ENCODE peak calls at places on chromosomes 3 and 15, in eight cellular contexts. H is cardiac muscle cell, K is body of pancreas, N is AG04449, M is fibroblast of lung, A is activated B cell treated with CpG ODN at 0.5 μM for 24 hours, I is cardiac fibroblast, O is lower leg skin. V is an unnamed sample.

GRCh38 chr15:44101944-44102343 is 93.1 kb downstream of the FRMD5 start:
- DNase-seq in H (peak), K (no peak), N (peak), M (peak), A (no peak), I (peak), O (no peak), V (no peak)

GRCh38 chr15:69679623-69680228 is 227.1 kb downstream of the RPLP1 start:
- DNase-seq in H (no peak), K (no peak), N (no peak), M (no peak), A (peak), I (no peak), O (no peak), V (no peak)

GRCh38 chr3:11060500-11061251 is 68.1 kb downstream of the SLC6A1 start:
- DNase-seq in H (peak), K (peak), N (no peak), M (peak), A (peak), I (peak), O (peak), V (peak)

GRCh38 chr3:58203541-58203940 is 7.2 kb downstream of the DNASE1L3 start:
- DNase-seq in H (no peak), K (no peak), N (no peak), M (peak), A (no peak), I (no peak), O (no peak), V (no peak)

GRCh38 chr3:56894912-56895431 is 93.2 kb upstream of the ARHGEF3 start:
- DNase-seq in H (peak), K (no peak), N (no peak), M (peak), A (no peak), I (peak), O (no peak), V (no peak)

GRCh38 chr15:48802867-48803266 is 8.0 kb downstream of the CEP152 start:
- DNase-seq in H (peak), K (no peak), N (peak), M (peak), A (no peak), I (peak), O (no peak), V (no peak)

GRCh38 chr15:47587938-47588817 is 129.1 kb upstream of the SEMA6D start:
- DNase-seq in H (peak), K (no peak), N (no peak), M (peak), A (no peak), I (peak), O (no peak), V (no peak)

GRCh38 chr15:58626378-58626777 is 123.1 kb downstream of the ADAM10 start:
- DNase-seq in H (no peak), K (no peak), N (no peak), M (no peak), A (no peak), I (no peak), O (no peak), V (no peak)

GRCh38 chr15:65512807-65513416 is 4.6 kb downstream of the DPP8 start:
- DNase-seq in H (peak), K (peak), N (no peak), M (peak), A (no peak), I (peak), O (peak), V (no peak)

GRCh38 chr3:67349551-67350174 is 304.7 kb downstream of the SUCLG2 start:
- DNase-seq in H (no peak), K (no peak), N (no peak), M (peak), A (no peak), I (no peak), O (no peak), V (no peak)

GRCh38 chr3:187741403-187742350 is 3.6 kb downstream of the BCL6 start:
- DNase-seq in H (peak), K (peak), N (no peak), M (peak), A (peak), I (peak), O (peak), V (no peak)

GRCh38 chr15:92438471-92438870 is 44.8 kb downstream of the ST8SIA2 start:
- DNase-seq in H (no peak), K (no peak), N (no peak), M (no peak), A (no peak), I (no peak), O (no peak), V (no peak)

DNA sequence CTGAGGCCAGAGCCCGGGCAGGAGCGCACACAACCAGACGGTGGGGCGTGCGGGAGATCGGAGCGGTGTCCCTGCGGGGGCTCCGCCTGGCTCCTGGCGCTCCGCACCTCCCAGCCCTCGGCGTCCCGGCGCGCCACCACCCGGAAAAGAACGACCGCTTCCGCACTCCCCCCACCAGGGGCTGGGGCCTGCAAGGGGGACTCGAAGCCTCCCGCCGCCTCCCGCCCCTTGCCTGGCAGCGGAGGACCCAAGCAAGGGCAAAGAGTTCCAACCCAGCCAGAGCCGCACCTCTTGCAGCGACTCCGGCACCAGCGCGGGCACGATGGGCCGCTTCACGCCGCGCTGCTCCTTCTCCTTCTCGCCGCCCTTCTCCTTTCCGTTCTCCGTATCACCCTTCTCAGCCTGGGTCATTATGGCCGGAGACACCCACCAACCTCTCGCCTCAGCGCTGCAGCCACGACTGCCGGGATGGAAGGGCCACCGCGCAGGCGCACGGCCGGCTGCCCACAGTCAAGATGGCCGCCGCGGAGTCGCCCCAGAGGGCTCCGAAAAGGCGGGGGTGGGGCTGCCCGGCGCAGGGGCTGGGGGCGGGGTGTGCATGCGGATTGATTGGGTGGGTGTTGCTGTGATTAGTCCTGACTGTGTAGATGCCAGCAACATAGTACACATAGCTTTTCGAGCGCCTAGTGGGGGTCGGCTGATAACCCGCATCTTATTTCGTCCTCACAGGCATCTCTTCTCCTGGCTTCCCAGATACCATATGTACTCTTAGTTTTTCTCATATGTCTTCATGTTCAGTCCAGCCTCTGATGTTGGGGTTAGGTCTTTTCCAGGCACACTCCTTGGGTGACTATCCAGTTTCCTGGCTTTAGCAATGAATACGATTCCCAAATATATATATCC is at the start of gene ACTR8:
- DNase-seq in H (peak), K (peak), N (no peak), M (peak), A (peak), I (peak), O (peak), V (peak)
- TF ChIP-seq CTCF in H (no peak), K (no peak), N (peak), M (peak), A (no peak), I (peak), O (no peak), V (no peak)

GRCh38 chr3:51311055-51311454 is 74.0 kb upstream of the MANF start:
- DNase-seq in H (peak), K (no peak), N (peak), M (peak), A (no peak), I (peak), O (no peak), V (no peak)
- TF ChIP-seq CTCF in H (peak), K (no peak), N (peak), M (peak), A (no peak), I (peak), O (no peak), V (peak)

DNA sequence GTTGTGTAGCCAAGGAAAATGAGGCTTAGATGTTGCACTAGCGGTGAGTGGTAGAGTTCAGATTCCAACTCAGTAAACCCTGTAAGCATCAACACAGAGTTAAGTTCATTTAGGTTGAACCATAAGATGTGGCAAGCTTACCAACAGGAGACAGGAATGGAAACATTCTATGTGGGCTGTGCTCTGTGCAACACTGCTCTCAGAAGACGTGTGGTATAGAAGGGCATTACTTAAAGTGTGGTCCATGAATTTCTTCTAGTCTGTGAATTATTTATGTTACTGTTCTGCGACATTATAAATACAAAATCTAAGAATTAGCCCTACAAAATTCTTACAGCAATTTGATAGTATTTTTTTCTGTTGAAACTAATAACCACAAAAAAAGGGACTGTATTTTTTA is 213.3 kb downstream of the GRM7 start:
- DNase-seq in H (no peak), K (no peak), N (no peak), M (no peak), A (no peak), I (no peak), O (no peak), V (no peak)
- TF ChIP-seq CTCF in H (no peak), K (no peak), N (no peak), M (no peak), A (no peak), I (no peak), O (no peak), V (no peak)

GRCh38 chr15:79990997-79991334 is 20.0 kb upstream of the BCL2A1 start:
- DNase-seq in H (no peak), K (no peak), N (no peak), M (no peak), A (no peak), I (no peak), O (no peak), V (no peak)
- TF ChIP-seq CTCF in H (no peak), K (no peak), N (no peak), M (no peak), A (no peak), I (no peak), O (no peak), V (no peak)

DNA sequence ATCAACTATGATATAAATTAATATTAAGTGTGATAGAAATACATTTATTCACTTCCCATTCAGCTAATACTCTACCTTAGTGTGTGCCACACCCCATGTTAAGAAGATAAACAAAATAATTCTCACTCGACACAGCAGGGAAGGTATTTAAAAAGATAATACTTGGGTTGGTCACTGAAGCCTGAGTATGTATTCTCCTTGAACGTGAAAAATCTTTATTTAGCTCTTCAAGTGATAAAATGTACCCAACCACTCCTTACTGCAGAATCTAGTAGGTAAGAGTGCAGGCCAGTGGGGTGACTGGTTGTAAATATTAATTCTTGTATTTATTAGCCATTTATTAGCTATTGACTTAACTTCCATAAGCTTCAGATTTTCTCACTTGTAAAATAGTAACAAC is 372.7 kb upstream of the THBS1 start:
- DNase-seq in H (no peak), K (no peak), N (no peak), M (no peak), A (no peak), I (no peak), O (no peak), V (no peak)
- TF ChIP-seq CTCF in H (no peak), K (no peak), N (no peak), M (no peak), A (no peak), I (no peak), O (no peak), V (no peak)

GRCh38 chr3:134448664-134449063 is 37.1 kb downstream of the ANAPC13 start:
- DNase-seq in H (no peak), K (no peak), N (no peak), M (no peak), A (no peak), I (no peak), O (no peak), V (no peak)

GRCh38 chr3:134449951-134450350 is 35.8 kb downstream of the ANAPC13 start:
- DNase-seq in H (no peak), K (no peak), N (no peak), M (no peak), A (no peak), I (no peak), O (no peak), V (no peak)

GRCh38 chr3:134446800-134447199 is 39.0 kb downstream of the ANAPC13 start:
- DNase-seq in H (peak), K (no peak), N (no peak), M (peak), A (no peak), I (peak), O (no peak), V (no peak)

GRCh38 chr3:134447371-134447770 is 38.4 kb downstream of the ANAPC13 start:
- DNase-seq in H (no peak), K (no peak), N (no peak), M (no peak), A (no peak), I (no peak), O (no peak), V (no peak)

DNA sequence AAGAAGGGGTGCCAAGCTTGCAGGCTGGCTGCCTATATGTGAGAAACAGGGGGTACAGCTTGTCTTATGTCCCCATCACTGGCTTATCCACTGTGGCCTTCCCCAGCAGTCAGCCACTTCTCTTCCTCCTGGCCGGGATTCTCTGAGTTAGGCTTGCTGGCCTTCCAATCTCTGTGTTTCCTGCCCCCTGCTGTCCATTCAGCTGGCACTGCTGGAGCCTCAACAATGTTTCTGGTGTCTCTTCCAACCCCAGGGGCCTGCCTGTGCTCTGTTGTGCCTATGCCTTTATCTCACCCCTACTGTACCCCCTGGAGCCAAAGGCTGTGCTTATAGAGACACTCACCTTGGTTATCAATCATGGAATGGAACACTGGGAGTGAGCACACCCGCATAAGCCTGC is 36.5 kb downstream of the ANAPC13 start:
- DNase-seq in H (peak), K (peak), N (no peak), M (no peak), A (no peak), I (peak), O (no peak), V (no peak)
- TF ChIP-seq CTCF in H (peak), K (peak), N (peak), M (peak), A (no peak), I (peak), O (no peak), V (peak)

V was measured in D721Med.